ENCODE peak calls at places on chromosomes 1 and 21, in ten cellular contexts. B is colonic mucosa, T is heart left ventricle, E is upper lobe of right lung, U is pancreas, F is suprapubic skin, V is A673, R is left lung, W is body of pancreas, L is ovary. H is an unnamed sample.

GRCh38 chr1:75345538-75346292 is 211.5 kb downstream of the LHX8 start:
- DNase-seq in U (no peak), R (no peak), B (no peak), T (no peak), L (no peak), V (peak; percentile 4), E (no peak), W (no peak), F (no peak), H (no peak)

GRCh38 chr21:43190544-43191340 is 21.9 kb downstream of the CRYAA start:
- DNase-seq in B (peak; percentile 14), U (peak; percentile 5), W (no peak), F (no peak), E (peak; percentile 46), L (no peak), T (peak; percentile 42), R (no peak), V (no peak), H (no peak)

GRCh38 chr1:156623946-156624813 is 5.0 kb downstream of the HAPLN2 start:
- DNase-seq in T (peak; percentile 77), U (peak; percentile 34), R (peak; percentile 81), L (peak; percentile 65), E (peak; percentile 73), W (peak; percentile 49), V (peak; percentile 68), B (peak; percentile 35), F (no peak), H (peak; percentile 47)

GRCh38 chr1:64631346-64632052 is 113.4 kb upstream of the RAVER2 start:
- DNase-seq in T (no peak), L (no peak), F (no peak), R (no peak), U (no peak), W (no peak), B (no peak), V (peak; percentile 37), E (no peak), H (no peak)

GRCh38 chr1:159826436-159827101 is at the start of gene SLAMF8:
- DNase-seq in U (no peak), R (no peak), V (no peak), T (no peak), E (peak; percentile 74), B (peak; percentile 44), L (no peak), F (no peak), W (peak; percentile 65), H (no peak)

GRCh38 chr1:207218512-207219352 is 102.7 kb upstream of the CD55 start:
- DNase-seq in W (peak; percentile 10), B (no peak), R (no peak), T (no peak), E (no peak), L (no peak), U (peak; percentile 21), F (no peak), V (no peak), H (no peak)

GRCh38 chr21:33794586-33794985 is 121.0 kb downstream of the ATP5PO start:
- DNase-seq in E (no peak), L (no peak), F (no peak), B (no peak), T (no peak), W (no peak), U (no peak), R (no peak), V (no peak), H (no peak)

GRCh38 chr21:28779914-28780313 is 212.8 kb downstream of the LTN1 start:
- DNase-seq in R (no peak), E (no peak), W (no peak), T (no peak), U (no peak), L (no peak), V (no peak), F (no peak), B (no peak), H (no peak)

GRCh38 chr21:44939532-44940115 is at the start of gene SLX9:
- DNase-seq in L (peak; percentile 86), B (peak; percentile 75), U (peak; percentile 82), T (peak; percentile 90), W (peak; percentile 77), V (peak; percentile 94), E (peak; percentile 91), F (peak; percentile 85), R (peak; percentile 93), H (peak; percentile 83)

GRCh38 chr1:183270541-183271141 is 84.6 kb downstream of the LAMC2 start:
- DNase-seq in V (no peak), R (no peak), F (peak; percentile 44), W (no peak), L (no peak), B (no peak), T (no peak), E (no peak), U (no peak), H (peak; percentile 44)

GRCh38 chr1:203703586-203703985 is 61.4 kb upstream of the LAX1 start:
- DNase-seq in V (no peak), L (no peak), B (no peak), W (no peak), F (no peak), T (no peak), R (no peak), E (no peak), U (no peak), H (no peak)

GRCh38 chr1:203701606-203702005 is 63.4 kb upstream of the LAX1 start:
- DNase-seq in R (no peak), L (no peak), T (no peak), F (no peak), B (no peak), W (no peak), V (no peak), U (no peak), E (no peak), H (no peak)

GRCh38 chr1:203698144-203698543 is 66.8 kb upstream of the LAX1 start:
- DNase-seq in V (no peak), B (no peak), F (no peak), U (no peak), R (no peak), E (no peak), W (no peak), T (no peak), L (no peak), H (no peak)

GRCh38 chr1:203702130-203702577 is 62.8 kb upstream of the LAX1 start:
- DNase-seq in U (peak; percentile 62), F (no peak), V (peak; percentile 73), W (peak; percentile 49), L (peak; percentile 60), T (no peak), B (peak; percentile 60), R (no peak), E (no peak), H (no peak)

DNA sequence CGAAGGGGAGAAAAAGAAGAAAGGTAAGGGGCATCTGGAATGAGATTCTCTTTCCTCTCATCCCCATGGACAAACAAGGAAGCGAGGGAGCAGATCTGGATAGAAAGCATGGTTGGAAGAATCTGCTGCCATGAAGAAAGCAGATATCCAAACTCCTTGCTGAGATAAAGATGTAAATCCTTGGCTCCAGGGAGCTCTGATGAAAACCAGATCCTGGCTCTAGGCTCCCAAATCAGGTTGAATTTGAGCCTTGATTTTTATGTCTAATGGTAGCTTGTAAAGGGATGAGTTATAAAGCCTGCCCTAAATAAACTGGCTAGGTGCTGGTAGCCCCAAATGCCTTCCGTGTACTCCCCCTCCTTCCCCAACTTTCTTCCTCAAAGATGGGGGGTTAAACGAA is 64.1 kb upstream of the LAX1 start:
- DNase-seq in L (no peak), F (no peak), E (no peak), T (no peak), V (no peak), R (no peak), U (no peak), W (no peak), B (no peak), H (no peak)
- H3K36me3 ChIP-seq in L (no peaks in the 10 kb centered on the region), F (peaks cover 79% of the 10 kb centered on the region), E (peaks cover 76% of the 10 kb centered on the region), T (peaks cover 76% of the 10 kb centered on the region), V (peaks cover 5% of the 10 kb centered on the region), R (peaks cover 89% of the 10 kb centered on the region), U (peaks cover 33% of the 10 kb centered on the region), W (no peaks in the 10 kb centered on the region), B (no peaks in the 10 kb centered on the region), H (peaks cover 99% of the 10 kb centered on the region)

GRCh38 chr1:221392453-221392852 is 349.4 kb downstream of the DUSP10 start:
- DNase-seq in L (no peak), U (no peak), W (peak; percentile 31), V (no peak), T (no peak), B (no peak), R (no peak), E (no peak), F (no peak), H (no peak)
- H3K4me3 ChIP-seq in L (no peak overlapping the region), U (no peak overlapping the region), W (no peak overlapping the region), V (no peak overlapping the region), T (no peak overlapping the region), B (no peak overlapping the region), R (no peak overlapping the region), E (no peak overlapping the region), F (no peak overlapping the region), H (no peak overlapping the region)

GRCh38 chr1:2510366-2511155 is 15.8 kb downstream of the PANK4 start:
- DNase-seq in B (no peak), V (no peak), W (no peak), R (no peak), F (no peak), U (no peak), E (no peak), T (no peak), L (no peak), H (no peak)
- H3K36me3 ChIP-seq in B (peaks cover 37% of the 10 kb centered on the region), V (peaks cover 51% of the 10 kb centered on the region), W (peaks cover 32% of the 10 kb centered on the region), R (peaks cover 83% of the 10 kb centered on the region), F (peaks cover 81% of the 10 kb centered on the region), U (peaks cover 64% of the 10 kb centered on the region), E (peaks cover 71% of the 10 kb centered on the region), T (peaks cover 83% of the 10 kb centered on the region), L (peaks cover 3% of the 10 kb centered on the region), H (peaks cover 84% of the 10 kb centered on the region)

DNA sequence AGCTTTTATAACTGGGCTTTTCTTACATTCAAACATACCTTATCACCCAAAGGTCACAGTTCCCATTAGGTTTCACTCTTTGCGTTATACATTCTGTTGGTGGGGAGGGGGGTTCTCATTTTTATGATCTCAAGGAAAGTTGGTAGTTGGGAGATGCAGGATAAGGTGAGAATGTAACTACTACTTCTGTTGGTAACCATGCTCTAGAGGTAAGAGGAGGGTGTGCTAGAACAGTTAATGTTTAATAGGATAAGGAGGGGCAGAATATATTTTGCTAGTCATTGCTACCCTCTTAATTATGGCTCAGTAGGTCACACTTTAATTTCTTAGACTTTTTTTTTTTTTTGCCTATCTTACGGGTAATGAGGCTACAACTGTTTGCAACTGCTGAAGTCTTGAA is 10.7 kb downstream of the YBX1 start:
- DNase-seq in B (no peak), F (no peak), U (no peak), V (no peak), E (no peak), L (no peak), W (no peak), T (no peak), R (no peak), H (no peak)
- H3K4me3 ChIP-seq in B (no peak overlapping the region), F (no peak overlapping the region), U (no peak overlapping the region), V (no peak overlapping the region), E (no peak overlapping the region), L (no peak overlapping the region), W (no peak overlapping the region), T (no peak overlapping the region), R (no peak overlapping the region), H (no peak overlapping the region)

H was measured in heart right ventricle.